ENCODE peak calls at places on chromosomes 3 and 15, in six cellular contexts. Z is heart left ventricle, F is AG09309, M is H9, B is mammary epithelial cell, K is GM12865. C is an unnamed sample.

GRCh38 chr3:53845103-53845880 is 927 bp downstream of the CHDH start:
- DNase-seq in Z (peak), F (no peak), M (peak), B (peak), K (peak), C (peak)

GRCh38 chr3:17935217-17935616 is 192.8 kb upstream of the TBC1D5 start:
- DNase-seq in Z (no peak), F (no peak), M (no peak), B (no peak), K (no peak), C (no peak)

GRCh38 chr3:174229916-174230315 is 629.2 kb upstream of the NAALADL2 start:
- DNase-seq in Z (no peak), F (no peak), M (no peak), B (no peak), K (no peak), C (no peak)

GRCh38 chr3:196072313-196072712 is 9.6 kb downstream of the TFRC start:
- DNase-seq in Z (no peak), F (no peak), M (no peak), B (no peak), K (peak), C (no peak)

GRCh38 chr3:48561045-48561736 is 2.4 kb downstream of the UCN2 start:
- DNase-seq in Z (peak), F (no peak), M (peak), B (no peak), K (no peak), C (peak)

GRCh38 chr3:62888180-62888579 is 13.0 kb upstream of the CADPS start:
- DNase-seq in Z (no peak), F (no peak), M (peak), B (no peak), K (no peak), C (no peak)

GRCh38 chr15:67033012-67033411 is 32.4 kb upstream of the SMAD3 start:
- DNase-seq in Z (no peak), F (no peak), M (peak), B (no peak), K (no peak), C (no peak)

GRCh38 chr3:107676469-107677309 is 153.9 kb downstream of the BBX start:
- DNase-seq in Z (no peak), F (no peak), M (no peak), B (no peak), K (peak), C (no peak)

GRCh38 chr15:83654379-83655236 is 685 bp downstream of the ADAMTSL3 start:
- DNase-seq in Z (peak), F (no peak), M (peak), B (no peak), K (no peak), C (peak)

GRCh38 chr15:78951841-78952238 is 7.0 kb upstream of the CTSH start:
- DNase-seq in Z (no peak), F (no peak), M (no peak), B (peak), K (no peak), C (no peak)

GRCh38 chr3:125123455-125123854 is 67.7 kb upstream of the HEG1 start:
- DNase-seq in Z (no peak), F (no peak), M (no peak), B (no peak), K (no peak), C (no peak)

GRCh38 chr15:92603743-92604470 is 51.7 kb downstream of the FAM174B start:
- DNase-seq in Z (no peak), F (no peak), M (no peak), B (no peak), K (no peak), C (no peak)

GRCh38 chr3:175826759-175827158 is 967.6 kb downstream of the NAALADL2 start:
- DNase-seq in Z (no peak), F (no peak), M (no peak), B (no peak), K (no peak), C (no peak)

GRCh38 chr15:69857686-69858391 is 239.9 kb downstream of the TLE3 start:
- DNase-seq in Z (no peak), F (no peak), M (no peak), B (no peak), K (no peak), C (no peak)

GRCh38 chr3:121330586-121330985 is 215.2 kb downstream of the POLQ start:
- DNase-seq in Z (no peak), F (no peak), M (no peak), B (no peak), K (no peak), C (no peak)

GRCh38 chr3:5006755-5007202 is 27.5 kb downstream of the BHLHE40 start:
- DNase-seq in Z (no peak), F (no peak), M (no peak), B (peak), K (peak), C (no peak)

GRCh38 chr3:33417051-33417673 is 23.0 kb downstream of the UBP1 start:
- DNase-seq in Z (no peak), F (no peak), M (no peak), B (peak), K (no peak), C (no peak)

GRCh38 chr15:40567111-40567510 is 2.0 kb upstream of the RPUSD2 start:
- DNase-seq in Z (no peak), F (no peak), M (peak), B (peak), K (no peak), C (no peak)

GRCh38 chr3:49020335-49021212 is 1.3 kb upstream of the NDUFAF3 start:
- DNase-seq in Z (peak), F (no peak), M (no peak), B (no peak), K (peak), C (peak)

GRCh38 chr3:186544281-186544680 is at the start of gene CRYGS:
- DNase-seq in Z (no peak), F (peak), M (no peak), B (no peak), K (no peak), C (no peak)

GRCh38 chr3:123773681-123774431 is 110.3 kb downstream of the MYLK start:
- DNase-seq in Z (no peak), F (peak), M (no peak), B (no peak), K (no peak), C (no peak)

GRCh38 chr3:126781406-126781805 is 77.4 kb downstream of the CHCHD6 start:
- DNase-seq in Z (no peak), F (no peak), M (no peak), B (no peak), K (no peak), C (no peak)

GRCh38 chr15:25177955-25178801 is 223.4 kb downstream of the SNRPN start:
- DNase-seq in Z (peak), F (no peak), M (peak), B (no peak), K (no peak), C (no peak)

GRCh38 chr3:194990454-194991337 is 280.3 kb downstream of the XXYLT1 start:
- DNase-seq in Z (no peak), F (no peak), M (no peak), B (no peak), K (no peak), C (no peak)

GRCh38 chr15:32838820-32839219 is 121.0 kb downstream of the GREM1 start:
- DNase-seq in Z (no peak), F (peak), M (no peak), B (no peak), K (no peak), C (no peak)

GRCh38 chr3:45043715-45044299 is 17.7 kb downstream of the CLEC3B start:
- DNase-seq in Z (no peak), F (no peak), M (no peak), B (peak), K (no peak), C (no peak)

GRCh38 chr3:22326305-22326704 is 575.3 kb upstream of the ZNF385D start:
- DNase-seq in Z (no peak), F (no peak), M (no peak), B (no peak), K (no peak), C (no peak)

GRCh38 chr3:128714887-128715496 is 11.0 kb upstream of the RAB7A start:
- DNase-seq in Z (peak), F (no peak), M (no peak), B (no peak), K (peak), C (no peak)

GRCh38 chr3:171461087-171461917 is 1.1 kb upstream of the TNIK start:
- DNase-seq in Z (peak), F (no peak), M (peak), B (peak), K (peak), C (no peak)

GRCh38 chr3:171459942-171460225 is 321 bp downstream of the TNIK start:
- DNase-seq in Z (no peak), F (no peak), M (no peak), B (no peak), K (no peak), C (peak)

GRCh38 chr3:171458857-171459129 is 1.4 kb downstream of the TNIK start:
- DNase-seq in Z (no peak), F (no peak), M (peak), B (no peak), K (no peak), C (peak)

GRCh38 chr3:171459130-171459941 is 869 bp downstream of the TNIK start:
- DNase-seq in Z (peak), F (no peak), M (peak), B (peak), K (peak), C (peak)

DNA sequence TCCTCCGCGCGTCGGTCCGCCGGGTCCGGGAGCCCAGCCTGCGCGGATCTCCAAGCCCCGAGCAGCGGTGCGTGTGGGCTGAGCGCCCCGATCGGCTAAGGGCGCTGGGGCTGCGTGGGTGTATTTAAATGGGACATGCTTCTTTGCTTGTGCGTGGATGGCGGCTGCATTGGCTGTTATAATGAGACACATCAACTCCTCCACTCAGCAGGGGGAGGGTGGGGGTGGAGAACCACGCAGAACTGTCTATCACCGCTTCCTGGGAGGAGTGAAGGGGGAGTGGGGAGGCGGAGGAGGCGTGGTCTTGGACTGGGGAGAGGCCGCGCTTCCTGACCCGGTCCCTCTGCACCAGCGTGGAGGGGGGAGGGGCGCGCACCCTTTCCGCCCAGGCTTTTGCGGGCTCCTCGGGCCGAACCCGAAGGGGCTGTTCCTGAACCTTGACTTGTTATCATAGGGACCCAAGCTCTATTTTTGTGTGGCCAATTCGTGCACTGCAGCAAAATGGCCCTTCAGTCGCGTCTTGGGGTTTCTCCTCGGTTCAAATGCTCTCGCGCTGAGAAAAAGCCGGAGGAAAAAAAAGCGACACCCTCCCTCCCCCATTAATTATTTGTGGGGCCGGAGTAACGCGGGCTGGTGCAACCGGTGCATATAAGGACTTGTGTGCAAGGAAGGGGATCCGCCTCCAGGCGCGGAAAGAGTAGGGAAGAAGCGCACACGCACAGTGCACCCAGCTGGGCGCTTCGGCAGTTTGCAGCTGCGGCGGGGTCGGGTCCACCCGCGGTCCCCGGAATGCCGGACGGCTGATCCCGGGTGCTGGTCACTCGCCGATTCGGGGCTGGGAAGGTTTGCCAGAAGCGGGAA is at the start of gene TNIK:
- DNase-seq in Z (peak), F (peak), M (peak), B (peak), K (peak), C (peak)
- TF ChIP-seq CTCF in Z (peak), F (peak), M (peak), B (peak), K (peak), C (peak)

DNA sequence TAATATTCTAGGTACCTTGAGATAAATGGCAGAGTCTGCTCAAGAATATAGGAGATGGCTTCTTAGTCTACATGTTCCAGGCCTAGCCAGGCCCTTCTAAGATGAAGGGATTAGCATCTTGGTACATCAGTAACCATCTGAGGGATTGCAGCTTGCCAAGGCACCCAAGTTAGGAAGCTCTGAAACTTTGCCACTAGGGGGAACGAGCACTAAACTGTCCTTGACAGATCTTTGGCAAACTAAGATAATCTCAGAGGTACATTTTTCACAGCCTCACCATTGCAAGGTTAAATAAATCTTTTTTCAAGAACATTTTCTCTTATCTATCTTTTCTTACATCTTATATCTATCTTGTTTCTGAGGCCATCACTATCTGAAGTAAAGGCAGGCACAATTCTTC is 351.2 kb downstream of the RAP2B start:
- DNase-seq in Z (no peak), F (no peak), M (no peak), B (peak), K (peak), C (peak)
- TF ChIP-seq CTCF in Z (no peak), F (peak), M (peak), B (peak), K (peak), C (peak)

GRCh38 chr3:24684506-24685023 is 189.9 kb upstream of the THRB start:
- DNase-seq in Z (no peak), F (no peak), M (peak), B (no peak), K (no peak), C (no peak)
- TF ChIP-seq CTCF in Z (no peak), F (no peak), M (no peak), B (no peak), K (no peak), C (no peak)

DNA sequence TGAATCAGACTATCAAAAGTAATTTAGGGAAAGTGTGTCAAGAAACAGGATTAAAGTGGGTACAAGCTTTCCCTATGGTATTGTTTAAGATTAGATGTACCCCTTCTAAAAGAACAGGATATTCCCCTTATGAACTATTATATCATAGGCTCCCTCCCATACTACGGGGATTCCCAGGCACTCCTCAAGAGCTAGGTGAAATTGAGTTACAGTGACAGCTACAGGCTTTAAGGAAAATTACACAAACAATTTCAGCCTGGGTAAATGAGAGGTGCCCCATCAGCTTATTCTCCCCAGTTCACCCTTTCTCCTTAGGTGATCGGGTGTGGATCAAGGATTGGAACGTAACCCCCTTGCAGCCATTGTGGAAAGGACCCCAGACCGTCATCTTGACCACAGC is 240.8 kb upstream of the CNTN6 start:
- DNase-seq in Z (no peak), F (no peak), M (no peak), B (peak), K (peak), C (no peak)
- TF ChIP-seq CTCF in Z (no peak), F (no peak), M (peak), B (no peak), K (peak), C (no peak)

DNA sequence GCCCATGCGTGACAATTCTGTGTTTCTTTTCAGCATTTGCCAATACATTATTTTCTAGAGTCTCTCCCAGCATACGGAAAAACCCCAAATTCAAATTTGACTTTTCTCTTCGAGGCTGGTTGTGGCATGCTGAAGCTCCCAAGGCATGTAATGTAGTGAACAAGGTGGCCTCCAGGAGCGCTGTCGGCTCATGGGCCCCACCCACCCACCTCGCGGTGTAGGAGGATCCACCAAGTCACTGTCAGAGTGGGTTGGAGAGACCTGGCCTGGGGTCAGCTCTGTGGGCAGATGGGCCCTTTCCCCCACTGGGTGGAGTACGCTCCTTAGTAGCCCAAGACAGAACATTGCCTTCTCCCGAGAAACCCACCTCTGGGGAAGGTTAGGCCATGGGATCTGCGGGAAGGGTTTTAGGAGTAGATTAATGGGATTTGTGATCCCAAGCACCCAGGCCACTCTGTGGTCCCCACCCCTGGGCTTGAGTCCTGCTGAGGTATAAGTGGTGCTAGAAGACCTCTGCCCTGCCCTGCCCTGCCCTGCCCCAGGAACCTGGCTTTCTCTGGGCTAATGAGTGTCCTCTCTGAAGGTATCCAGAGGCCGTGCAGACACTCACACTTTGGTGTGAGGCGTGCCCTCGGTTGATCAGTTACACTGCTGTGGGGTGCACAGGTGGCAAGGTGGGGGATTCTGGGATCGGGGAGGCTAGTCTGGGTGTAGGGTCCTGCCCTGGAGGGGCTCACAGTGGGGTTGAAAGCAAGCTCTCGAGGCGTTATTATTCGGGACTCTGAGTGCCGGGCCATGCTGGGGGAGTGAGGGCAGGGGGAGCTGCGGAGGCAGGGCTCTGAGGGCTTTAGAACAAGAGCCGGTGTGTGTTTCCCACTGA is 97.9 kb downstream of the APBA2 start:
- DNase-seq in Z (no peak), F (no peak), M (peak), B (no peak), K (no peak), C (no peak)
- TF ChIP-seq CTCF in Z (no peak), F (no peak), M (peak), B (no peak), K (peak), C (peak)

DNA sequence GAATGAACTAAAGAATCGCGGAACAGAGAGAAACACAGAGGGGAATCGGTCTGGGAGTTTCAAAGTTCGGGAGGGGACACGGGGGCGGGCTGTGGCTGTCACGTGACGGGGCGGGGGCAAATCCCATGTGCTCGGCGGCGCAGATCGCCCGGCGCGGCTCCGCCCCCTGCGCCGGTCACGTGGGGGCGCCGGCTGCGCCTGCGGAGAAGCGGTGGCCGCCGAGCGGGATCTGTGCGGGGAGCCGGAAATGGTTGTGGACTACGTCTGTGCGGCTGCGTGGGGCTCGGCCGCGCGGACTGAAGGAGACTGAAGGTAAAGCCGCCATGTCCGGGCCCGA is at the start of gene EIF4G1:
- DNase-seq in Z (peak), F (peak), M (peak), B (peak), K (peak), C (peak)
- TF ChIP-seq CTCF in Z (no peak), F (no peak), M (no peak), B (no peak), K (no peak), C (no peak)

DNA sequence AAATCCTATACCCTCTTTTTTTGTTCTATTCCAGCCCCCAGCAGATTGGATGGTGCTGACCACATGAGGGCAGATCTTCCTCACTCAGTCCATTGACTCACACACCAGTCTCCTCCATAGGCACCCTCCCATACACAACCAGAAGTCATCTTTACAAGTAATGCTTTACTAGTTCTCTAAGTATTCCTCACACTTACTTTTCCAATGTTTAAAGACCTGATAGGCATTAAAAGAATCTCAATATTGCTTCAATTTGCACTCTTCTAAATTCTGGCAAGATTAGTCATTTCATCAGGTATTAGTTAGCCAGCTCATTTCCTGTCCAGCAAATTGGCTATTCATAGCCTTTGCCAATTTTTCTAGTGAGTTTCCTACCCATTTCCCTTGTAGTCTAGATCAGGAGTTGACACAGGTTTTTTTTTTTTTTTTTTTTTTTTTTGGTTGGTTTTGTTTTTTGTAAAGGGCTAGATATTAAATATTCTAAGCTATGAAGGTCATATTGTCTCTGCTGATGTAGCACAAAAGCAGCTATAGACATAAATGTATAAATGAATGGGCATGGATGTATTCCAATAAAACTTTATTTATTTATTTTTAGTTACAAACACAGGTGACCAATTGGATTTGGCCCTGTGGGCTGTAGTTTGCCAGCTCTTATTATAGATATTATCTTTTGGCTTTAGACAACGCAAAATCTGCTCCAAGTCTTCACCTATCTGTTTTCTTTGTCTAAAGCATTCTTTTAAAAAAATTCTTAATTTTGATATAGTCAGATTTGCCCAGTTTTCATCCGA is 76.1 kb downstream of the ABHD5 start:
- DNase-seq in Z (no peak), F (no peak), M (no peak), B (peak), K (no peak), C (no peak)
- TF ChIP-seq CTCF in Z (no peak), F (peak), M (no peak), B (no peak), K (no peak), C (no peak)

GRCh38 chr3:51642462-51642861 is 28.6 kb upstream of the TEX264 start:
- DNase-seq in Z (no peak), F (no peak), M (no peak), B (no peak), K (no peak), C (no peak)
- TF ChIP-seq CTCF in Z (no peak), F (peak), M (peak), B (peak), K (peak), C (peak)

GRCh38 chr3:113278599-113278955 is 67.2 kb downstream of the BOC start:
- DNase-seq in Z (no peak), F (no peak), M (no peak), B (no peak), K (no peak), C (no peak)
- TF ChIP-seq CTCF in Z (no peak), F (no peak), M (no peak), B (no peak), K (no peak), C (no peak)